ENCODE peak calls at places on chromosomes 12 and 14, in eight cellular contexts. One of them, this sample, is unnamed.

GRCh38 chr14:22540811-22541360 is 48.1 kb downstream of the DAD1 start:
- DNase-seq in right atrium auricular region: no peak
- DNase-seq in A549: no peak
- DNase-seq in tibial nerve: no peak
- DNase-seq in stomach: no peak
- DNase-seq in lower lobe of right lung: no peak
- DNase-seq in small intestine: no peak
- DNase-seq in CD8-positive, alpha-beta T cell: no peak
- DNase-seq in this sample: no peak

GRCh38 chr14:36496346-36496745 is 23.7 kb downstream of the NKX2-1 start:
- DNase-seq in tibial nerve: no peak
- DNase-seq in right atrium auricular region: no peak
- DNase-seq in A549: no peak
- DNase-seq in stomach: no peak
- DNase-seq in CD8-positive, alpha-beta T cell: no peak
- DNase-seq in small intestine: no peak
- DNase-seq in lower lobe of right lung: no peak
- DNase-seq in this sample: no peak

GRCh38 chr12:21813125-21813524 is 38.6 kb upstream of the KCNJ8 start:
- DNase-seq in right atrium auricular region: no peak
- DNase-seq in stomach: no peak
- DNase-seq in tibial nerve: no peak
- DNase-seq in A549: no peak
- DNase-seq in lower lobe of right lung: no peak
- DNase-seq in small intestine: no peak
- DNase-seq in CD8-positive, alpha-beta T cell: no peak
- DNase-seq in this sample: no peak

GRCh38 chr12:27534060-27534764 is 10.2 kb downstream of the PPFIBP1 start:
- DNase-seq in A549: no peak
- DNase-seq in right atrium auricular region: no peak
- DNase-seq in lower lobe of right lung: no peak
- DNase-seq in stomach: no peak
- DNase-seq in tibial nerve: no peak
- DNase-seq in small intestine: no peak
- DNase-seq in CD8-positive, alpha-beta T cell: peak
- DNase-seq in this sample: no peak

GRCh38 chr12:66017736-66018135 is 112.8 kb downstream of the LLPH start:
- DNase-seq in tibial nerve: no peak
- DNase-seq in small intestine: no peak
- DNase-seq in A549: no peak
- DNase-seq in lower lobe of right lung: no peak
- DNase-seq in CD8-positive, alpha-beta T cell: no peak
- DNase-seq in stomach: no peak
- DNase-seq in right atrium auricular region: no peak
- DNase-seq in this sample: no peak

GRCh38 chr14:60722163-60722835 is 1.9 kb downstream of the SIX4 start:
- DNase-seq in stomach: peak
- DNase-seq in tibial nerve: no peak
- DNase-seq in lower lobe of right lung: peak
- DNase-seq in CD8-positive, alpha-beta T cell: peak
- DNase-seq in right atrium auricular region: no peak
- DNase-seq in small intestine: no peak
- DNase-seq in A549: peak
- DNase-seq in this sample: no peak

GRCh38 chr12:23282701-23283100 is 657.7 kb downstream of the ETNK1 start:
- DNase-seq in CD8-positive, alpha-beta T cell: no peak
- DNase-seq in stomach: no peak
- DNase-seq in small intestine: no peak
- DNase-seq in A549: no peak
- DNase-seq in lower lobe of right lung: no peak
- DNase-seq in right atrium auricular region: no peak
- DNase-seq in tibial nerve: no peak
- DNase-seq in this sample: no peak

GRCh38 chr12:64609543-64610091 is 678 bp upstream of the RASSF3 start:
- DNase-seq in lower lobe of right lung: no peak
- DNase-seq in stomach: no peak
- DNase-seq in right atrium auricular region: no peak
- DNase-seq in CD8-positive, alpha-beta T cell: no peak
- DNase-seq in tibial nerve: no peak
- DNase-seq in small intestine: peak
- DNase-seq in A549: peak
- DNase-seq in this sample: no peak

GRCh38 chr12:115938794-115939377 is 338.6 kb downstream of the MED13L start:
- DNase-seq in A549: no peak
- DNase-seq in lower lobe of right lung: no peak
- DNase-seq in tibial nerve: no peak
- DNase-seq in stomach: no peak
- DNase-seq in CD8-positive, alpha-beta T cell: no peak
- DNase-seq in small intestine: no peak
- DNase-seq in right atrium auricular region: no peak
- DNase-seq in this sample: no peak

GRCh38 chr12:10826258-10826657 is at the start of gene TAS2R10:
- DNase-seq in small intestine: no peak
- DNase-seq in right atrium auricular region: no peak
- DNase-seq in A549: no peak
- DNase-seq in CD8-positive, alpha-beta T cell: no peak
- DNase-seq in stomach: no peak
- DNase-seq in lower lobe of right lung: no peak
- DNase-seq in tibial nerve: no peak
- DNase-seq in this sample: no peak

GRCh38 chr14:23531391-23531790 is 20.2 kb downstream of the ZFHX2 start:
- DNase-seq in right atrium auricular region: no peak
- DNase-seq in tibial nerve: no peak
- DNase-seq in lower lobe of right lung: no peak
- DNase-seq in small intestine: no peak
- DNase-seq in stomach: no peak
- DNase-seq in CD8-positive, alpha-beta T cell: no peak
- DNase-seq in A549: no peak
- DNase-seq in this sample: no peak

GRCh38 chr12:126874427-126875026 is 1392.4 kb upstream of the TMEM132C start:
- DNase-seq in stomach: peak
- DNase-seq in A549: peak
- DNase-seq in tibial nerve: peak
- DNase-seq in small intestine: peak
- DNase-seq in right atrium auricular region: no peak
- DNase-seq in lower lobe of right lung: peak
- DNase-seq in CD8-positive, alpha-beta T cell: peak
- DNase-seq in this sample: peak

GRCh38 chr12:109720152-109720855 is 6.7 kb downstream of the FAM222A start:
- DNase-seq in stomach: no peak
- DNase-seq in CD8-positive, alpha-beta T cell: no peak
- DNase-seq in A549: no peak
- DNase-seq in right atrium auricular region: no peak
- DNase-seq in lower lobe of right lung: no peak
- DNase-seq in small intestine: no peak
- DNase-seq in tibial nerve: no peak
- DNase-seq in this sample: peak
- H3K27ac ChIP-seq in stomach: peak
- H3K27ac ChIP-seq in CD8-positive, alpha-beta T cell: no peak
- H3K27ac ChIP-seq in A549: no peak
- H3K27ac ChIP-seq in right atrium auricular region: peak
- H3K27ac ChIP-seq in lower lobe of right lung: no peak
- H3K27ac ChIP-seq in small intestine: no peak
- H3K27ac ChIP-seq in tibial nerve: peak
- H3K27ac ChIP-seq in this sample: peak

DNA sequence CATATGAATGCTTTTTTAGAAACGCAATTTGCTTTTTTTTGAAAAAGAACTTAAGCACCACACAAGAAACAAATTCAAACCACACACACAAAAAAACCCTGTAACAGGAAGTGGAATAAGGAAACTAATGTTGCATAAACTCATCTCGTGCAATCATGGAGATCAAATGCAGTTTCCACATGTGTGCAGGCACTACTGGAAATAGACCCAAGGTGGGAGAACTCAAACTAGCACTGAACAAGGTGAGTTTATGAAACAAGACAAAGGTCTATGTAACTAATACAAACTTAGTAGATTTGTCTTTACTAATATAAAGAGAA is 17.5 kb downstream of the NIN start:
- DNase-seq in small intestine: peak
- DNase-seq in tibial nerve: no peak
- DNase-seq in right atrium auricular region: no peak
- DNase-seq in CD8-positive, alpha-beta T cell: peak
- DNase-seq in lower lobe of right lung: no peak
- DNase-seq in A549: no peak
- DNase-seq in stomach: no peak
- DNase-seq in this sample: no peak
- H3K27ac ChIP-seq in small intestine: no peak
- H3K27ac ChIP-seq in tibial nerve: no peak
- H3K27ac ChIP-seq in right atrium auricular region: no peak
- H3K27ac ChIP-seq in CD8-positive, alpha-beta T cell: no peak
- H3K27ac ChIP-seq in lower lobe of right lung: peak
- H3K27ac ChIP-seq in A549: no peak
- H3K27ac ChIP-seq in stomach: no peak
- H3K27ac ChIP-seq in this sample: no peak

GRCh38 chr12:2244013-2244861 is 191.4 kb downstream of the CACNA1C start:
- DNase-seq in lower lobe of right lung: no peak
- DNase-seq in right atrium auricular region: no peak
- DNase-seq in tibial nerve: no peak
- DNase-seq in stomach: no peak
- DNase-seq in A549: no peak
- DNase-seq in small intestine: no peak
- DNase-seq in CD8-positive, alpha-beta T cell: no peak
- DNase-seq in this sample: no peak
- H3K27ac ChIP-seq in lower lobe of right lung: no peak
- H3K27ac ChIP-seq in right atrium auricular region: peak
- H3K27ac ChIP-seq in tibial nerve: peak
- H3K27ac ChIP-seq in stomach: peak
- H3K27ac ChIP-seq in A549: no peak
- H3K27ac ChIP-seq in small intestine: peak
- H3K27ac ChIP-seq in CD8-positive, alpha-beta T cell: no peak
- H3K27ac ChIP-seq in this sample: no peak

GRCh38 chr14:25841226-25841625 is 756.6 kb downstream of the NOVA1 start:
- DNase-seq in A549: no peak
- DNase-seq in stomach: no peak
- DNase-seq in CD8-positive, alpha-beta T cell: no peak
- DNase-seq in small intestine: no peak
- DNase-seq in lower lobe of right lung: no peak
- DNase-seq in right atrium auricular region: no peak
- DNase-seq in tibial nerve: no peak
- DNase-seq in this sample: no peak
- H3K27ac ChIP-seq in A549: no peak
- H3K27ac ChIP-seq in stomach: no peak
- H3K27ac ChIP-seq in CD8-positive, alpha-beta T cell: no peak
- H3K27ac ChIP-seq in small intestine: no peak
- H3K27ac ChIP-seq in lower lobe of right lung: no peak
- H3K27ac ChIP-seq in right atrium auricular region: no peak
- H3K27ac ChIP-seq in tibial nerve: no peak
- H3K27ac ChIP-seq in this sample: no peak

DNA sequence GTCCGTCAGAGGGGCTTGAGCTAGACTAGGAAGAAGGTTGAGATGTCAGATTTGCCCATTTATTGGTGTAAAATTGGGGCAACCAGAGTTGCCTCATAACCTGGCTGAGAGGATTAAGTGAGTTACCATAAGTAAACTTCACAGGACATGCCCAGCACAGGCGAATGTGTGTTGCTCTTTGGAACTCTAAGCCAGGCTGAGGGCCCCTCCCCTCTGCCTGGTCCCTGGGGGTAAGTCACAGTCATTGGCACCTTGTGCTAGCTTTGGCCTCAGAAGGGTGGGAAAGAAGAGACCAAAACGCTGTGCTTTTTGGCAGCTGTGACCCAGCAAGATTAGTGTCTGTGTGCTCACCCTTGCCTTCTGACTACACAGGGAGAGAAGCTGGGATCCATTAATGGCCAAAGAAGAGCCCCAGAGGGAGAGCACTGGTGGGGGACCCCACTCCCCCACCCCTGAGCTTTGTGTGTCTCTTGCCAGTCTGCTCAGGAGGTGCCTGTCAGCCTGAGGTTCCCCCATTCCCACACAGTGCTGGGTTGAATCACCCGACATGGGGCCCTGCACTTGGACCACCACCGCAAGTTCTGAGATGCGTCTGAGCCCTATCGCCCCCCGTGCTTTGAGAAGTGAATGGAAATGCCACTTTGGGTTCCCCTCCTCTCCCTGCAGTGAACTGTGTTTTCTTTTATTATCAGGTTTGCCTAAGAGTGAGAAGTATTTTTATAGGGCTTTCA is 74.1 kb downstream of the CACNA1C start:
- DNase-seq in lower lobe of right lung: no peak
- DNase-seq in A549: no peak
- DNase-seq in right atrium auricular region: no peak
- DNase-seq in small intestine: no peak
- DNase-seq in stomach: no peak
- DNase-seq in tibial nerve: no peak
- DNase-seq in CD8-positive, alpha-beta T cell: no peak
- DNase-seq in this sample: no peak
- H3K27ac ChIP-seq in lower lobe of right lung: no peak
- H3K27ac ChIP-seq in A549: no peak
- H3K27ac ChIP-seq in right atrium auricular region: no peak
- H3K27ac ChIP-seq in small intestine: no peak
- H3K27ac ChIP-seq in stomach: no peak
- H3K27ac ChIP-seq in tibial nerve: no peak
- H3K27ac ChIP-seq in CD8-positive, alpha-beta T cell: no peak
- H3K27ac ChIP-seq in this sample: no peak

DNA sequence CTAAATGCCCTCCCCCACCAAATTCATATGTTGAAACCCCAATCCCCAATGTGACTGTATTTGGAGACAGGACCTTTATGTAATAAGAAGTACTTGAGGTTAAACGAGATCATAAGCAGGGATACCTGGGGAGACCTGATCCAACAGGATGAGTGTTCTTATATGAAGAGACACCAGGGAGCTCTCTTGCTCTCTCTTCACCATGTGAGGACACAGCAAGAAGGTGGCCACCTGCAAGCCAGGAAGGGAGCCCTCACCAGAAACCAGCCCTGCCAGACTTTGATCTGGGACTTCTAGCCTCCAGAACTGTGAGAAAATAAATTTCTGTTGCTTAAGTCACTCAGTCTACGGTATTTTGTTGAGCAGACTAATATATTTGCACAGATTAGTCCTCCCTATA is 113.6 kb downstream of the NUAK1 start:
- DNase-seq in CD8-positive, alpha-beta T cell: no peak
- DNase-seq in right atrium auricular region: no peak
- DNase-seq in A549: peak
- DNase-seq in small intestine: no peak
- DNase-seq in stomach: no peak
- DNase-seq in tibial nerve: no peak
- DNase-seq in lower lobe of right lung: no peak
- DNase-seq in this sample: no peak
- H3K27ac ChIP-seq in CD8-positive, alpha-beta T cell: no peak
- H3K27ac ChIP-seq in right atrium auricular region: no peak
- H3K27ac ChIP-seq in A549: no peak
- H3K27ac ChIP-seq in small intestine: no peak
- H3K27ac ChIP-seq in stomach: no peak
- H3K27ac ChIP-seq in tibial nerve: no peak
- H3K27ac ChIP-seq in lower lobe of right lung: no peak
- H3K27ac ChIP-seq in this sample: no peak

DNA sequence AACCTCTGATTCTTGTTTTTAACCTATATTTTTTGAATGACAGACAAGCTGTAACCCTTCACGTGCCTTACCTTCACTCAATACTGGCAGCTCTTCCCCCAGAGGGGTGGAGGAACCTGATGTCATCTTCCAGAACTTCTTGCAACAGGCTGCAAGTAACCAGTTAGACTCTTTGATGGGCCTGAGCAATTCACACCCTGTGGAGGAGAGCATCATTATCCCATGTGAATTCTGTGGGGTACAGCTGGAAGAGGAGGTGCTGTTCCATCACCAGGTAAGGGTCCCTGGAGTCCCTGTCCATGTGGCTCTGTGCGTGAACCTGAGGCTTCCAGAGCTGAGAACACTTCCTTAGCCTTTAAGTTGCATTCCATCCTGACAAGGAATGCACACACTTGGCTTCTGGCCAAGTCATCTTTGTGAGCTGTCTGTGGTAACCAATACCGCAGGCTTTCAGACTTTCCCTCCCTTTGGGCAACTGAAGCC is 22.7 kb downstream of the TRAFD1 start:
- DNase-seq in lower lobe of right lung: no peak
- DNase-seq in right atrium auricular region: no peak
- DNase-seq in small intestine: no peak
- DNase-seq in tibial nerve: no peak
- DNase-seq in stomach: peak
- DNase-seq in CD8-positive, alpha-beta T cell: no peak
- DNase-seq in A549: peak
- DNase-seq in this sample: no peak
- H3K27ac ChIP-seq in lower lobe of right lung: no peak
- H3K27ac ChIP-seq in right atrium auricular region: no peak
- H3K27ac ChIP-seq in small intestine: no peak
- H3K27ac ChIP-seq in tibial nerve: no peak
- H3K27ac ChIP-seq in stomach: no peak
- H3K27ac ChIP-seq in CD8-positive, alpha-beta T cell: no peak
- H3K27ac ChIP-seq in A549: no peak
- H3K27ac ChIP-seq in this sample: peak